ENCODE peak calls at places on chromosomes 16 and 17, in five cellular contexts. C is retinal pigment epithelial cell, J is transverse colon, I is fibroblast of mammary gland, D is IMR-90. O is an unnamed sample.

GRCh38 chr16:83701494-83701893 is 106.3 kb upstream of the HSBP1 start:
- DNase-seq in C (peak), J (no peak), I (peak), D (peak), O (no peak)

GRCh38 chr17:7656958-7657715 is 6.4 kb downstream of the ATP1B2 start:
- DNase-seq in C (no peak), J (peak), I (no peak), D (no peak), O (no peak)

GRCh38 chr17:60169921-60170817 is 20.4 kb downstream of the CA4 start:
- DNase-seq in C (no peak), J (peak), I (peak), D (peak), O (no peak)

GRCh38 chr17:80034977-80035686 is 540 bp downstream of the TBC1D16 start:
- DNase-seq in C (no peak), J (peak), I (peak), D (peak), O (no peak)

GRCh38 chr16:8848231-8848938 is 20.4 kb downstream of the CARHSP1 start:
- DNase-seq in C (no peak), J (no peak), I (no peak), D (no peak), O (no peak)

GRCh38 chr17:57369509-57369945 is 113.2 kb downstream of the MSI2 start:
- DNase-seq in C (no peak), J (no peak), I (peak), D (peak), O (no peak)

GRCh38 chr17:15289285-15290185 is 24.4 kb upstream of the PMP22 start:
- DNase-seq in C (no peak), J (no peak), I (peak), D (peak), O (no peak)

GRCh38 chr17:1312261-1312870 is 32.9 kb downstream of the TRARG1 start:
- DNase-seq in C (no peak), J (no peak), I (no peak), D (no peak), O (no peak)

GRCh38 chr17:39709998-39710964 is 10.4 kb downstream of the ERBB2 start:
- DNase-seq in C (no peak), J (no peak), I (no peak), D (no peak), O (no peak)
- TF ChIP-seq CTCF in C (no peak), J (no peak), I (no peak), D (no peak), O (no peak)

DNA sequence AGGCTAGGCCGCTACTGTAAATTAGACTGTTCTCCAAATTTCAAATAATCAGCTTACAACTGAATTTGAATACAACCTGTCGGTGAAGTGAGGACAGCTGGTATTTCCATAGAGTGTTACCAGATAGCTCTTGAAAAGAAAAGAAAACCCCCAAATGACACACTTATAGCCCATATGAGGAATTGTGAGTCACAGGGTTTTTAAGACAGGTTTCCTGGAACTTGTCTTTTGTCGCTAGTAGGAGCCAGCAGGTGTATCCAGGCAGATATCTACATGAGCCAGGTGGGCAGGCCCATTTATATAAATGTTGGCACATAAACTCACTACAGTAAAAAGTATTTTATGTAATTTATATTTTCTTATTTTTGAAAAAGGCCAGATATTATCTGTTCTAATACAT is 24.0 kb downstream of the TNRC6A start:
- DNase-seq in C (no peak), J (no peak), I (no peak), D (no peak), O (no peak)
- TF ChIP-seq CTCF in C (no peak), J (no peak), I (no peak), D (no peak), O (no peak)

GRCh38 chr16:56195151-56195550 is 3.9 kb downstream of the GNAO1 start:
- DNase-seq in C (no peak), J (no peak), I (no peak), D (no peak), O (no peak)
- TF ChIP-seq CTCF in C (no peak), J (no peak), I (no peak), D (no peak), O (no peak)

DNA sequence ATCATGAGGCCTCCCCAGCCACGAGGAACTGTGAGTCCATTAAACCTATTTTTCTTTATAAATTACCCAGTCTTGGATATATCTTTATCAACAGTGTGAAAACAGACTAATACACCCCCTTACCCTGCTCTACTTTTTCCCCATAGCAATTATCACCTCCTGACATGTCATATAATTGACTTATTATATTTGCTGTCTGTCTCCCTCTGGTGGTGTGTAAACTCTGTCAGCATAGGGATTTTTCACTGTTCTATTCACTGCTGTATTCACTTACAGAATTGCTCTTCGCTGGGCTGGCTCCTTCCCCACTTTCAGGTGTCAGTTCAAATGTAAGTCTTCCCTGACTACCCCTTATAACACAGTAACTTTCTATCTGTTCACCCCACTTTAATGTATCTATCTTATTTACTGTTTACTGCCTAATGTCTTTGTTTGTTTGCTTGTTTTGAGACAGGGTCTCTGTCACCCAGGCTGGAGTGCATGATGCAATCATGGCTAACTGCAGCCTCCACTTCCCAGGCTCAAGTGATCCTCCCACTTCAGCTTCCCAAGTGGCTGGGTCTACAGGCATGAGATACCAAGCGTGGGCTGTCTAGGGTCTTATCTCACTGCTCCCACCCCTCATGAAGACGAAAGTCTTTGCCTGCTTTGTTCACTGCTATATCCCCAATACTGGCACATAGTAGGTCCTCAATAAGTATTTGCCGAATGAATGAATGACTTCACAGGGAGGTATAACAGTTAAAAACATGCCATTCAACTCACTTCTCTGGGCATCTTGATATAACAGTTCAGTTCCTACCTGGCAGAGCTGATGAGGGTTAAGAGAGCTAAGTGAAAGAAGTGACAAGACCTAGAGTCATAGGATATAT is 52.4 kb upstream of the CDH3 start:
- DNase-seq in C (no peak), J (no peak), I (peak), D (no peak), O (no peak)
- TF ChIP-seq CTCF in C (peak), J (no peak), I (peak), D (peak), O (no peak)

DNA sequence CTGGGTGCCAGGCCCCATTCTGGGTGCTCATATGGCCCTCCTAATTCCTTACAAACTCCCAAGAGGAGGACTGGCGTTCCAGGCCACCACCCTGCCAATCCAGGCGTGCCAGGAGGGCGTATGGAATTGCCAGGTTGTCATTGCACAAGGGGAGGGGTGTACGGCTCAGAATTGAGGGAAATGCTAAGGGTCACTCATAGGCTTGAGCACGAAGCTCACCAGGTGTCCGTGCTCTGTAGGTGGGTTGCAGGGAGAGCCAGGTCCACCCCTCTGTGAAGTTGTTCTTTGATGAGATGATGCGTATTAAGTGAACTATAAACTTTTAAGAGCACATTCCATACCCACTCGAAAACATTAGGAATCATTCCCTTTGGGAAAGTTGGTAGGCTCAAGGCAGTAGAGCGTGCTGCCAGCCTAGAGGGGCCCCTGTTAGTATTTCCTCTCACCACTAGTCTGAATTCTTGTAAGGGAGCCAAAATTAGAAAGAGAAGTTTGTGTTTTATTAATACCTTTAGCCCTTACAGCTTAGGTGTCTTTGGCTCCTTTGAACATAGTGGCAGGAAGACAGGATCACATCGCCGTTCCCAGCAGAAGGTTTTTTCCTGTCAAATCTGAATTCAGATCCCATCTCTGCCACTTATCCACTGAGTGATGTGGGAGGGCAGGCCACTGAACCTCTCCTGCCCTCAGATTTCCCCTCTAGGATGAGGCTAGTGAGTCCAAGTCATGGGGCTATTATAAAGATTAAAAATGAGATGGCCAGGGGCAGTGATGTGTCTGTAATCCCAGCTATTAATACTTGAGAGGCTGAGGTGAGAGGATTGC is 38.7 kb upstream of the NFAT5 start:
- DNase-seq in C (no peak), J (no peak), I (no peak), D (no peak), O (no peak)
- TF ChIP-seq CTCF in C (peak), J (no peak), I (no peak), D (no peak), O (no peak)

DNA sequence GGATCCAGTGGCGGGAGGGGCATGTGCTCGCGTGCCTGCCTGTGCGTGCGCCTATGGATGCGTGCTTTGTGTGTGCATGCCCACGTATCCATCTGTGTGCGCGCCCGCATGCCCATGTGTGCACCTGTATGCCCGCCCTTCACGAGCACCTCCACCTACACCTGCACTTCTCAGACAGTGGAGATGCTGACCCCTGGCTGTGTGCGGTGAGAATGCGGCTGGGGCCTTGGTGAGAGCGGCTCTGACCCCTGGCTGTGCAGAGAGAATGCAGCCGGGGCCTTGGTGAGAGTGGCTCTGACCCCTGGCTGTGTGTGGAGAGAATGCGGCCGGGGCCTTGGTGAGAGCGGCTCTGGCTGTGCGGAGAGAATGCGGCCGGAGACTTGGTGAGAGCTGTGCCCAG is 33.9 kb downstream of the AXIN1 start:
- DNase-seq in C (no peak), J (no peak), I (no peak), D (no peak), O (no peak)
- TF ChIP-seq CTCF in C (peak), J (no peak), I (no peak), D (no peak), O (no peak)

DNA sequence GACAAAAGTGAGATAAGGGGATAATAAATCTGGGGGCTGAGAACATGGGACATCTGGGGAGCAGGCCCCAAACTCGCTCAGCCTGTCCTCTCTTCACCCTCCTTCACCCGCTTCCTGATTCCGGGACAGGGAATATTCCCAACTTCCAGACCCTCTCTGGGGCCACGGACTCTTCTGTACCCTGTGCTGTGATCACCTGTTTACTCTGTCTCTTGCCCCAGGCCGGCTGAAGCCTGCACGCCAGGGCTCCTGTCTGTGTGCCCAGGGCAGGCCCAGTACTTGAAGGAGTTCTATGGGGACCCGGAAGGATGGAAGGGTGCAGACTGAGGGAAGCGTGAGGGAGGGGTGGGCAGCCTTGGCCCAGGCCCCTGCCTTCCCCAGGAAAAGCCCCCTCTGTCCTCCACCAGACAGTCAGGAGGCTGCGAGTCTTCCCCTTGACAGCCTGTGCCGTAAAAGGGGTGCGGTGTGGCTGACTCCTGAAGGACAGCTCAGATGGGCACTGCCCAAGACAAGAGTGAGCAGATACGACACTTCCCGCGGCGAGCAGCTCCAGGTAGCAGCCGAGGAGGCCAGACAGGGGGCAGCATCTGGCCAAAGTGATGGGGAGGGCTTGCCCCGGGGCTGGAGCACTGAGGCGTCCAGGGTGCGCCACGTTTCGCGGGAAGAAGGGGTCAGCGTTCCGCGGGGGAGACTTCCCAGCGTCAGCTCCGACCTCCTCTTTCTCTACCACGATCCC is 1.0 kb upstream of the CCNF start:
- DNase-seq in C (no peak), J (peak), I (peak), D (no peak), O (no peak)
- TF ChIP-seq CTCF in C (peak), J (peak), I (peak), D (peak), O (no peak)